ENCODE peak calls at places on chromosomes 3 and 15, in eight cellular contexts. L is mesenchymal stem cell; C is right atrium auricular region; U is effector memory CD4-positive, alpha-beta T cell; X is uterus; S is body of pancreas; W is Peyer's patch; T is CD4-positive, alpha-beta T cell. I is an unnamed sample.

GRCh38 chr15:85405467-85405866 is 25.1 kb downstream of the AKAP13 start:
- DNase-seq in L (no peak), C (no peak), U (no peak), X (no peak), S (no peak), W (no peak), T (no peak), I (no peak)

GRCh38 chr3:86420990-86421739 is 569.8 kb downstream of the VGLL3 start:
- DNase-seq in L (no peak), C (no peak), U (no peak), X (no peak), S (no peak), W (no peak), T (no peak), I (no peak)

GRCh38 chr3:13927295-13927694 is 47.4 kb upstream of the WNT7A start:
- DNase-seq in L (no peak), C (no peak), U (no peak), X (no peak), S (no peak), W (no peak), T (no peak), I (no peak)

GRCh38 chr3:42115946-42116345 is 24.8 kb downstream of the TRAK1 start:
- DNase-seq in L (no peak), C (no peak), U (no peak), X (no peak), S (peak), W (no peak), T (no peak), I (no peak)

GRCh38 chr3:150806436-150806835 is 43.5 kb upstream of the SIAH2 start:
- DNase-seq in L (no peak), C (no peak), U (no peak), X (no peak), S (no peak), W (no peak), T (no peak), I (no peak)

GRCh38 chr3:143328459-143328858 is 208.9 kb downstream of the CHST2 start:
- DNase-seq in L (no peak), C (no peak), U (no peak), X (no peak), S (no peak), W (no peak), T (no peak), I (no peak)

GRCh38 chr3:98259707-98260106 is 4.3 kb upstream of the OR5H6 start:
- DNase-seq in L (no peak), C (no peak), U (no peak), X (no peak), S (no peak), W (no peak), T (no peak), I (no peak)

GRCh38 chr3:138902166-138902565 is 44.8 kb downstream of the FOXL2 start:
- DNase-seq in L (no peak), C (no peak), U (no peak), X (no peak), S (no peak), W (no peak), T (no peak), I (no peak)

GRCh38 chr3:37144806-37145205 is 29.6 kb downstream of the LRRFIP2 start:
- DNase-seq in L (peak), C (no peak), U (no peak), X (no peak), S (no peak), W (no peak), T (no peak), I (peak)

GRCh38 chr15:44712108-44713005 is 1.0 kb downstream of the B2M start:
- DNase-seq in L (peak), C (peak), U (peak), X (peak), S (peak), W (peak), T (peak), I (peak)

GRCh38 chr3:156776046-156776445 is 50.1 kb upstream of the LEKR1 start:
- DNase-seq in L (no peak), C (no peak), U (no peak), X (no peak), S (no peak), W (no peak), T (no peak), I (no peak)

GRCh38 chr3:106184540-106185457 is 316.0 kb upstream of the CBLB start:
- DNase-seq in L (no peak), C (no peak), U (no peak), X (no peak), S (no peak), W (no peak), T (no peak), I (peak)

GRCh38 chr3:41277790-41278465 is 78.6 kb downstream of the CTNNB1 start:
- DNase-seq in L (no peak), C (no peak), U (no peak), X (no peak), S (no peak), W (no peak), T (no peak), I (no peak)

GRCh38 chr15:34886134-34886533 is 83.4 kb downstream of the AQR start:
- DNase-seq in L (peak), C (no peak), U (no peak), X (no peak), S (no peak), W (no peak), T (no peak), I (no peak)

GRCh38 chr3:39791603-39792002 is 17.8 kb upstream of the MYRIP start:
- DNase-seq in L (no peak), C (no peak), U (no peak), X (no peak), S (no peak), W (no peak), T (no peak), I (no peak)

GRCh38 chr3:42498791-42499477 is 3.5 kb upstream of the VIPR1 start:
- DNase-seq in L (no peak), C (peak), U (no peak), X (peak), S (peak), W (no peak), T (no peak), I (no peak)

GRCh38 chr3:70519913-70520659 is 207.6 kb upstream of the MDFIC2 start:
- DNase-seq in L (no peak), C (no peak), U (no peak), X (no peak), S (no peak), W (no peak), T (no peak), I (no peak)

GRCh38 chr3:99875925-99876781 is 58.5 kb downstream of the CMSS1 start:
- DNase-seq in L (peak), C (peak), U (peak), X (peak), S (peak), W (peak), T (peak), I (peak)

GRCh38 chr15:38012894-38013293 is 78.5 kb downstream of the TMCO5A start:
- DNase-seq in L (no peak), C (no peak), U (no peak), X (no peak), S (no peak), W (no peak), T (no peak), I (no peak)

GRCh38 chr3:192884831-192885356 is 32.8 kb downstream of the MB21D2 start:
- DNase-seq in L (peak), C (no peak), U (no peak), X (no peak), S (no peak), W (no peak), T (no peak), I (no peak)

GRCh38 chr3:152126260-152126659 is 142.5 kb upstream of the MBNL1 start:
- DNase-seq in L (peak), C (no peak), U (no peak), X (no peak), S (no peak), W (no peak), T (no peak), I (no peak)

GRCh38 chr3:160486459-160486869 is 36.9 kb upstream of the TRIM59 start:
- DNase-seq in L (peak), C (no peak), U (no peak), X (no peak), S (no peak), W (no peak), T (no peak), I (peak)

GRCh38 chr15:88586401-88587162 is 34.6 kb upstream of the AEN start:
- DNase-seq in L (no peak), C (no peak), U (no peak), X (no peak), S (no peak), W (no peak), T (no peak), I (no peak)

GRCh38 chr15:99682455-99682854 is 50.8 kb downstream of the LYSMD4 start:
- DNase-seq in L (peak), C (no peak), U (no peak), X (no peak), S (no peak), W (no peak), T (no peak), I (no peak)

GRCh38 chr3:11755276-11755675 is 91.4 kb downstream of the TAMM41 start:
- DNase-seq in L (no peak), C (no peak), U (no peak), X (no peak), S (no peak), W (no peak), T (no peak), I (no peak)

GRCh38 chr15:37877851-37878577 is 56.4 kb upstream of the TMCO5A start:
- DNase-seq in L (peak), C (no peak), U (no peak), X (no peak), S (no peak), W (no peak), T (no peak), I (no peak)

GRCh38 chr15:40452296-40453090 is 11.7 kb downstream of the BAHD1 start:
- DNase-seq in L (no peak), C (no peak), U (no peak), X (no peak), S (no peak), W (peak), T (no peak), I (no peak)

GRCh38 chr3:72746412-72747411 is 101.5 kb downstream of the SHQ1 start:
- DNase-seq in L (peak), C (no peak), U (no peak), X (no peak), S (no peak), W (no peak), T (no peak), I (no peak)

GRCh38 chr3:148735597-148735996 is 37.9 kb downstream of the AGTR1 start:
- DNase-seq in L (no peak), C (no peak), U (no peak), X (no peak), S (peak), W (no peak), T (no peak), I (no peak)

GRCh38 chr3:14322001-14322400 is 80.4 kb upstream of the SLC6A6 start:
- DNase-seq in L (no peak), C (no peak), U (no peak), X (no peak), S (no peak), W (no peak), T (no peak), I (no peak)

GRCh38 chr3:195175076-195175475 is 95.9 kb downstream of the XXYLT1 start:
- DNase-seq in L (no peak), C (no peak), U (no peak), X (peak), S (no peak), W (no peak), T (no peak), I (no peak)

GRCh38 chr3:25787689-25788088 is 2.2 kb upstream of the OXSM start:
- DNase-seq in L (no peak), C (no peak), U (no peak), X (no peak), S (no peak), W (no peak), T (no peak), I (no peak)

GRCh38 chr3:25785826-25786225 is 2.6 kb upstream of the NGLY1 start:
- DNase-seq in L (no peak), C (no peak), U (no peak), X (no peak), S (no peak), W (no peak), T (no peak), I (no peak)

GRCh38 chr3:25789596-25790556 is at the start of gene OXSM:
- DNase-seq in L (peak), C (peak), U (peak), X (peak), S (peak), W (peak), T (peak), I (peak)

GRCh38 chr3:25784971-25785370 is 1.7 kb upstream of the NGLY1 start:
- DNase-seq in L (no peak), C (no peak), U (no peak), X (no peak), S (no peak), W (no peak), T (no peak), I (no peak)

DNA sequence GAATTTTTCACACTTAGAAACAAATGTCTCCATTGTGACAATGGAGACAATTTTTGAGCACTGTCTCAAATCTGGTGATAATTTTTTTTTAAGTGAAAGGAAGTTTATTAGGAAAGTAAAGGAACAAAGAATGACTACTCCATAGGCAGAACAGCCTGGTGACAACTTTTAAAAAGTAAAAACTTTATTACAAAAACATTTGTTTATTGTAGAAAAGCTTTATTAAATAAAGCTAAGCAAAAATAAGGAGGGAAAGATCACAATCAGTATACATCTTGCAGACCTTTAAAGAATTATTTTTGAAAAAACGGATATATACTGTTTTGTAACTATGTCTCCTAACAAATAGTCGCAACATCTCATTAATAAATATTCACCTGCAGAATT is 688 bp upstream of the OXSM start:
- DNase-seq in L (no peak), C (no peak), U (no peak), X (no peak), S (no peak), W (no peak), T (no peak), I (no peak)
- H3K27ac ChIP-seq in L (no peak), C (peak), U (peak), X (no peak), S (peak), W (peak), T (peak), I (peak)

GRCh38 chr3:81451140-81451539 is 310.3 kb downstream of the GBE1 start:
- DNase-seq in L (no peak), C (no peak), U (no peak), X (no peak), S (no peak), W (no peak), T (no peak), I (no peak)
- H3K27ac ChIP-seq in L (no peak), C (no peak), U (no peak), X (no peak), S (no peak), W (no peak), T (no peak), I (no peak)

GRCh38 chr3:16844771-16845170 is 40.0 kb upstream of the PLCL2 start:
- DNase-seq in L (no peak), C (no peak), U (no peak), X (no peak), S (no peak), W (no peak), T (no peak), I (no peak)
- H3K27ac ChIP-seq in L (no peak), C (no peak), U (peak), X (no peak), S (no peak), W (no peak), T (no peak), I (peak)

GRCh38 chr15:47377465-47377864 is 339.8 kb upstream of the SEMA6D start:
- DNase-seq in L (no peak), C (no peak), U (no peak), X (no peak), S (no peak), W (no peak), T (no peak), I (no peak)

GRCh38 chr15:47374222-47374621 is 343.1 kb upstream of the SEMA6D start:
- DNase-seq in L (peak), C (no peak), U (no peak), X (no peak), S (no peak), W (no peak), T (no peak), I (no peak)

GRCh38 chr15:47371939-47372338 is 345.4 kb upstream of the SEMA6D start:
- DNase-seq in L (no peak), C (no peak), U (no peak), X (no peak), S (no peak), W (no peak), T (no peak), I (no peak)

GRCh38 chr15:47378527-47378926 is 338.8 kb upstream of the SEMA6D start:
- DNase-seq in L (no peak), C (no peak), U (no peak), X (no peak), S (no peak), W (no peak), T (no peak), I (no peak)

GRCh38 chr15:47376190-47376589 is 341.1 kb upstream of the SEMA6D start:
- DNase-seq in L (no peak), C (no peak), U (no peak), X (no peak), S (no peak), W (no peak), T (no peak), I (no peak)
- H3K27ac ChIP-seq in L (no peak), C (no peak), U (no peak), X (no peak), S (no peak), W (no peak), T (no peak), I (no peak)

GRCh38 chr3:46840491-46840890 is 22.8 kb downstream of the MYL3 start:
- DNase-seq in L (no peak), C (no peak), U (no peak), X (no peak), S (no peak), W (no peak), T (no peak), I (no peak)
- H3K27ac ChIP-seq in L (no peak), C (no peak), U (no peak), X (no peak), S (no peak), W (no peak), T (no peak), I (no peak)

DNA sequence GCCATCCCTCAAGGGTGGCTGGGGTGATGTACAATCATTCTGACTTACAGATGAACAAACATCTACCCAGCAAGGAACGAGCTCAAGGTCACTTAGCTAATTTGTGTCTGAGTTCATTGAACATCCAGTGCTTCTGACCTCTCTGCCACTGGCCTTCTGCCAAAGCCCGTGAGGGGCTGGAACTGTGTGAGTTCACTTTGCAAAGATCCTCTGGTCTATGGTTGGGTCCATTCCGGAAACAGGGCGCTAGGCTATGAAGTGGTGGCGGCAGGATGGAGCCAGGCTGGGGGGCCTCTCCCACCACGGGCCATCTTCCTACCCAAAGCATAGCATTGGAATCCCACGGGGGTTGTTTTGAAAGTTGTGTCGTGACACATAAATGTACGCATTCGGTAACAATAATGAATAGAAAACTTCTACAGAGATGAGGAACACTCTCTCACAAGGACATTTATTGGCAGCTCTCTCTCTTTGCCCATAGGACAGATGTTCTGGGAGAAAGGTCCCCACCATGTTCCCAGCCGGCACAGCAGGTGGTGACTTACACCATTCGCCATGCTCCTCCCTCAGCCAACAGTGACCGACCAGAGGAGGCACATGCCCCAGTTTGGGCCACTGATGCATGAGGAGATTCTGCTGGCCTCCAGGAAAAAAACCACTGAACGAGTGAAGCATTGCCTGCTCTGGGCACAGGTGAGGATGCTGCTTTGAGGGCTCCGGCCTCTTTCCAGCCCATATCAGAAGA is 214.7 kb upstream of the CHRNA7 start:
- DNase-seq in L (no peak), C (no peak), U (no peak), X (no peak), S (no peak), W (no peak), T (no peak), I (no peak)
- H3K27ac ChIP-seq in L (no peak), C (no peak), U (no peak), X (no peak), S (no peak), W (no peak), T (no peak), I (no peak)

I was measured in CD4-positive, alpha-beta memory T cell.